ENCODE peak calls at places on chromosomes 2 and 18, in six cellular contexts. V, E, K, J, F and U are unnamed samples.

GRCh38 chr2:111239581-111240249 is 119.0 kb downstream of the BCL2L11 start:
- DNase-seq in V (no peak), E (no peak), K (no peak), J (no peak), F (no peak), U (no peak)

GRCh38 chr2:17166506-17166905 is 351.7 kb downstream of the RAD51AP2 start:
- DNase-seq in V (no peak), E (no peak), K (no peak), J (no peak), F (no peak), U (no peak)

GRCh38 chr2:174673876-174674275 is 76.3 kb upstream of the WIPF1 start:
- DNase-seq in V (no peak), E (no peak), K (no peak), J (no peak), F (no peak), U (no peak)

GRCh38 chr2:223760838-223761502 is 76.4 kb downstream of the AP1S3 start:
- DNase-seq in V (no peak), E (peak), K (peak), J (no peak), F (peak), U (no peak)

GRCh38 chr2:130822766-130823165 is 13.9 kb upstream of the ARHGEF4 start:
- DNase-seq in V (no peak), E (no peak), K (no peak), J (no peak), F (no peak), U (no peak)

GRCh38 chr2:11387831-11388230 is 43.4 kb upstream of the ROCK2 start:
- DNase-seq in V (no peak), E (no peak), K (no peak), J (no peak), F (no peak), U (peak)

GRCh38 chr2:149492923-149493322 is 94.7 kb downstream of the MMADHC start:
- DNase-seq in V (no peak), E (no peak), K (no peak), J (no peak), F (no peak), U (no peak)

GRCh38 chr2:226609361-226609760 is 190.3 kb downstream of the IRS1 start:
- DNase-seq in V (no peak), E (no peak), K (peak), J (no peak), F (no peak), U (no peak)

GRCh38 chr2:112137516-112138142 is 556 bp upstream of the FBLN7 start:
- DNase-seq in V (no peak), E (no peak), K (peak), J (no peak), F (no peak), U (no peak)

GRCh38 chr2:35462226-35462983 is 893.2 kb upstream of the CRIM1 start:
- DNase-seq in V (no peak), E (no peak), K (no peak), J (no peak), F (no peak), U (no peak)

GRCh38 chr2:377414-377813 is 89.5 kb upstream of the ALKAL2 start:
- DNase-seq in V (no peak), E (no peak), K (no peak), J (no peak), F (no peak), U (no peak)

GRCh38 chr2:85843543-85843942 is 45.2 kb downstream of the ST3GAL5 start:
- DNase-seq in V (no peak), E (no peak), K (no peak), J (no peak), F (no peak), U (peak)

GRCh38 chr2:181122601-181123000 is 142.2 kb downstream of the UBE2E3 start:
- DNase-seq in V (no peak), E (no peak), K (no peak), J (no peak), F (no peak), U (no peak)

GRCh38 chr2:158686166-158686792 is 108.8 kb upstream of the DAPL1 start:
- DNase-seq in V (no peak), E (no peak), K (peak), J (no peak), F (no peak), U (no peak)

GRCh38 chr18:8507361-8507760 is 101.9 kb upstream of the RAB12 start:
- DNase-seq in V (no peak), E (no peak), K (no peak), J (no peak), F (no peak), U (peak)

GRCh38 chr18:76494541-76495403 is at the start of gene ZNF516:
- DNase-seq in V (no peak), E (peak), K (no peak), J (peak), F (no peak), U (peak)

GRCh38 chr18:2921778-2922177 is 75.0 kb downstream of the EMILIN2 start:
- DNase-seq in V (peak), E (no peak), K (no peak), J (no peak), F (no peak), U (no peak)

GRCh38 chr2:226408131-226408530 is 391.5 kb downstream of the IRS1 start:
- DNase-seq in V (no peak), E (no peak), K (no peak), J (no peak), F (no peak), U (no peak)

GRCh38 chr2:204021290-204022081 is 84.9 kb downstream of the ICOS start:
- DNase-seq in V (no peak), E (no peak), K (no peak), J (no peak), F (no peak), U (no peak)

GRCh38 chr18:41642756-41643155 is 312.3 kb upstream of the PIK3C3 start:
- DNase-seq in V (no peak), E (no peak), K (peak), J (no peak), F (no peak), U (no peak)

GRCh38 chr18:60090170-60090569 is 190.4 kb downstream of the PMAIP1 start:
- DNase-seq in V (no peak), E (no peak), K (no peak), J (no peak), F (no peak), U (peak)

GRCh38 chr2:219021591-219021990 is 19.7 kb downstream of the CFAP65 start:
- DNase-seq in V (no peak), E (no peak), K (no peak), J (no peak), F (no peak), U (no peak)

GRCh38 chr18:35158728-35159443 is 81.9 kb upstream of the ZNF397 start:
- DNase-seq in V (no peak), E (no peak), K (no peak), J (no peak), F (no peak), U (no peak)

GRCh38 chr2:46506131-46506706 is 26.9 kb downstream of the TMEM247 start:
- DNase-seq in V (no peak), E (no peak), K (no peak), J (no peak), F (no peak), U (no peak)

GRCh38 chr2:7982054-7982453 is 699.8 kb upstream of the ID2 start:
- DNase-seq in V (no peak), E (no peak), K (no peak), J (no peak), F (no peak), U (no peak)